ENCODE peak calls at places on chromosomes 12 and 14, in seven cellular contexts. One of them, this sample, is unnamed.

GRCh38 chr12:97306121-97306520 is 156.5 kb upstream of the RMST start:
- DNase-seq in upper lobe of right lung: no peak
- DNase-seq in effector memory CD8-positive, alpha-beta T cell: no peak
- DNase-seq in head of caudate nucleus: no peak
- DNase-seq in left lung: no peak
- DNase-seq in psoas muscle: no peak
- DNase-seq in left lobe of liver: no peak
- DNase-seq in this sample: no peak

GRCh38 chr12:49637401-49637800 is 14.0 kb downstream of the PRPF40B start:
- DNase-seq in upper lobe of right lung: no peak
- DNase-seq in effector memory CD8-positive, alpha-beta T cell: no peak
- DNase-seq in head of caudate nucleus: no peak
- DNase-seq in left lung: no peak
- DNase-seq in psoas muscle: no peak
- DNase-seq in left lobe of liver: no peak
- DNase-seq in this sample: no peak

GRCh38 chr12:5064913-5065490 is 21.3 kb downstream of the KCNA5 start:
- DNase-seq in upper lobe of right lung: no peak
- DNase-seq in effector memory CD8-positive, alpha-beta T cell: no peak
- DNase-seq in head of caudate nucleus: no peak
- DNase-seq in left lung: no peak
- DNase-seq in psoas muscle: no peak
- DNase-seq in left lobe of liver: no peak
- DNase-seq in this sample: no peak

GRCh38 chr14:105257464-105257863 is 9.1 kb downstream of the BTBD6 start:
- DNase-seq in upper lobe of right lung: peak
- DNase-seq in effector memory CD8-positive, alpha-beta T cell: no peak
- DNase-seq in head of caudate nucleus: no peak
- DNase-seq in left lung: no peak
- DNase-seq in psoas muscle: no peak
- DNase-seq in left lobe of liver: no peak
- DNase-seq in this sample: no peak

GRCh38 chr12:80937391-80938238 is at the start of gene LIN7A:
- DNase-seq in upper lobe of right lung: peak
- DNase-seq in effector memory CD8-positive, alpha-beta T cell: no peak
- DNase-seq in head of caudate nucleus: peak
- DNase-seq in left lung: peak
- DNase-seq in psoas muscle: peak
- DNase-seq in left lobe of liver: peak
- DNase-seq in this sample: peak

GRCh38 chr12:116490481-116490880 is 68.7 kb upstream of the MAP1LC3B2 start:
- DNase-seq in upper lobe of right lung: no peak
- DNase-seq in effector memory CD8-positive, alpha-beta T cell: no peak
- DNase-seq in head of caudate nucleus: no peak
- DNase-seq in left lung: no peak
- DNase-seq in psoas muscle: no peak
- DNase-seq in left lobe of liver: no peak
- DNase-seq in this sample: no peak

GRCh38 chr12:75658286-75658685 is 146.9 kb upstream of the KRR1 start:
- DNase-seq in upper lobe of right lung: no peak
- DNase-seq in effector memory CD8-positive, alpha-beta T cell: no peak
- DNase-seq in head of caudate nucleus: no peak
- DNase-seq in left lung: no peak
- DNase-seq in psoas muscle: no peak
- DNase-seq in left lobe of liver: no peak
- DNase-seq in this sample: no peak

GRCh38 chr14:35687335-35687939 is 121.7 kb downstream of the RALGAPA1 start:
- DNase-seq in upper lobe of right lung: no peak
- DNase-seq in effector memory CD8-positive, alpha-beta T cell: peak
- DNase-seq in head of caudate nucleus: peak
- DNase-seq in left lung: no peak
- DNase-seq in psoas muscle: no peak
- DNase-seq in left lobe of liver: no peak
- DNase-seq in this sample: no peak

GRCh38 chr14:54348001-54348611 is 48.7 kb upstream of the CDKN3 start:
- DNase-seq in upper lobe of right lung: no peak
- DNase-seq in effector memory CD8-positive, alpha-beta T cell: no peak
- DNase-seq in head of caudate nucleus: no peak
- DNase-seq in left lung: no peak
- DNase-seq in psoas muscle: no peak
- DNase-seq in left lobe of liver: no peak
- DNase-seq in this sample: no peak

GRCh38 chr14:24237463-24237955 is 4.8 kb downstream of the GMPR2 start:
- DNase-seq in upper lobe of right lung: no peak
- DNase-seq in effector memory CD8-positive, alpha-beta T cell: no peak
- DNase-seq in head of caudate nucleus: no peak
- DNase-seq in left lung: no peak
- DNase-seq in psoas muscle: no peak
- DNase-seq in left lobe of liver: no peak
- DNase-seq in this sample: no peak

GRCh38 chr14:104343690-104344640 is 205.6 kb downstream of the KIF26A start:
- DNase-seq in upper lobe of right lung: no peak
- DNase-seq in effector memory CD8-positive, alpha-beta T cell: no peak
- DNase-seq in head of caudate nucleus: peak
- DNase-seq in left lung: no peak
- DNase-seq in psoas muscle: no peak
- DNase-seq in left lobe of liver: peak
- DNase-seq in this sample: no peak

GRCh38 chr14:58356268-58356667 is 39.5 kb upstream of the TOMM20L start:
- DNase-seq in upper lobe of right lung: no peak
- DNase-seq in effector memory CD8-positive, alpha-beta T cell: no peak
- DNase-seq in head of caudate nucleus: no peak
- DNase-seq in left lung: no peak
- DNase-seq in psoas muscle: no peak
- DNase-seq in left lobe of liver: no peak
- DNase-seq in this sample: no peak

GRCh38 chr12:21985155-21985554 is 43.9 kb upstream of the ABCC9 start:
- DNase-seq in upper lobe of right lung: no peak
- DNase-seq in effector memory CD8-positive, alpha-beta T cell: no peak
- DNase-seq in head of caudate nucleus: no peak
- DNase-seq in left lung: no peak
- DNase-seq in psoas muscle: no peak
- DNase-seq in left lobe of liver: no peak
- DNase-seq in this sample: no peak

GRCh38 chr14:59116984-59117415 is 71.5 kb upstream of the DAAM1 start:
- DNase-seq in upper lobe of right lung: no peak
- DNase-seq in effector memory CD8-positive, alpha-beta T cell: no peak
- DNase-seq in head of caudate nucleus: no peak
- DNase-seq in left lung: no peak
- DNase-seq in psoas muscle: no peak
- DNase-seq in left lobe of liver: no peak
- DNase-seq in this sample: no peak

GRCh38 chr12:58365087-58365390 is 423.7 kb downstream of the ATP23 start:
- DNase-seq in upper lobe of right lung: no peak
- DNase-seq in effector memory CD8-positive, alpha-beta T cell: no peak
- DNase-seq in head of caudate nucleus: no peak
- DNase-seq in left lung: no peak
- DNase-seq in psoas muscle: no peak
- DNase-seq in left lobe of liver: no peak
- DNase-seq in this sample: no peak

GRCh38 chr12:112161711-112162110 is 36.4 kb downstream of the TRAFD1 start:
- DNase-seq in upper lobe of right lung: peak
- DNase-seq in effector memory CD8-positive, alpha-beta T cell: no peak
- DNase-seq in head of caudate nucleus: no peak
- DNase-seq in left lung: peak
- DNase-seq in psoas muscle: no peak
- DNase-seq in left lobe of liver: no peak
- DNase-seq in this sample: no peak